ENCODE peak calls at places on chromosomes 6 and 20, in six cellular contexts. H is GM06990, N is heart left ventricle, B is thoracic aorta, R is NCI-H526, I is kidney tubule cell. A is an unnamed sample.

GRCh38 chr20:1299522-1299921 is 29.4 kb downstream of the SDCBP2 start:
- DNase-seq in B (no peak), H (no peak), N (no peak), I (peak; percentile 38), R (peak; percentile 38), A (no peak)

GRCh38 chr20:41119593-41120561 is 17.5 kb upstream of the PLCG1 start:
- DNase-seq in B (no peak), H (no peak), N (no peak), R (no peak), I (no peak), A (no peak)

GRCh38 chr20:24163501-24163900 is 174.9 kb upstream of the GGTLC1 start:
- DNase-seq in H (no peak), I (no peak), B (no peak), R (no peak), N (no peak), A (no peak)

GRCh38 chr6:35524380-35525020 is 11.8 kb upstream of the TULP1 start:
- DNase-seq in H (no peak), R (no peak), I (no peak), N (no peak), B (no peak), A (no peak)

GRCh38 chr20:5400164-5400762 is 83.5 kb upstream of the PROKR2 start:
- DNase-seq in I (peak; percentile 6), N (no peak), H (no peak), R (no peak), B (no peak), A (no peak)

GRCh38 chr20:31632503-31633338 is 5.0 kb upstream of the COX4I2 start:
- DNase-seq in R (no peak), N (no peak), H (no peak), I (no peak), B (no peak), A (no peak)

GRCh38 chr6:106098383-106099234 is 12.5 kb downstream of the PRDM1 start:
- DNase-seq in H (no peak), B (no peak), N (no peak), I (no peak), R (peak; percentile 42), A (no peak)

GRCh38 chr6:30678964-30679726 is 6.3 kb upstream of the DHX16 start:
- DNase-seq in H (peak; percentile 91), N (peak; percentile 95), R (peak; percentile 86), I (peak; percentile 84), B (no peak), A (peak; percentile 86)

GRCh38 chr20:13141541-13141940 is 79.5 kb upstream of the ISM1 start:
- DNase-seq in H (no peak), N (no peak), I (peak; percentile 37), R (no peak), B (no peak), A (no peak)

GRCh38 chr6:3500262-3501001 is 43.6 kb upstream of the SLC22A23 start:
- DNase-seq in N (no peak), R (no peak), B (no peak), I (peak; percentile 9), H (no peak), A (no peak)

GRCh38 chr6:13290335-13290734 is 38.0 kb downstream of the TBC1D7 start:
- DNase-seq in N (no peak), B (no peak), I (no peak), R (no peak), H (no peak), A (no peak)

GRCh38 chr6:17905611-17906592 is 81.5 kb downstream of the KIF13A start:
- DNase-seq in B (no peak), R (no peak), N (no peak), I (peak; percentile 69), H (no peak), A (no peak)

GRCh38 chr6:13614126-13614925 is 809 bp upstream of the NOL7 start:
- DNase-seq in N (peak; percentile 75), H (no peak), B (peak; percentile 11), R (peak; percentile 78), I (peak; percentile 57), A (no peak)

GRCh38 chr20:46959081-46959692 is 64.5 kb downstream of the EYA2 start:
- DNase-seq in I (peak; percentile 81), H (no peak), N (no peak), B (no peak), R (no peak), A (no peak)

GRCh38 chr6:155026366-155027045 is 31.4 kb downstream of the TIAM2 start:
- DNase-seq in H (no peak), N (peak; percentile 71), I (peak; percentile 93), B (peak; percentile 40), R (no peak), A (no peak)

GRCh38 chr20:46850416-46850815 is 44.2 kb upstream of the EYA2 start:
- DNase-seq in R (no peak), B (no peak), N (no peak), H (no peak), I (no peak), A (no peak)

GRCh38 chr6:54291146-54291545 is 17.1 kb upstream of the TINAG start:
- DNase-seq in I (peak; percentile 84), B (no peak), N (no peak), H (no peak), R (no peak), A (no peak)

GRCh38 chr6:92110390-92110789 is 1309.0 kb downstream of the EPHA7 start:
- DNase-seq in H (no peak), R (peak; percentile 28), B (no peak), I (peak; percentile 14), N (no peak), A (no peak)

GRCh38 chr6:44935693-44936300 is 392.3 kb upstream of the RUNX2 start:
- DNase-seq in R (no peak), B (no peak), H (no peak), I (no peak), N (no peak), A (no peak)

GRCh38 chr6:25962368-25963127 is at the start of gene TRIM38:
- DNase-seq in H (peak; percentile 73), R (no peak), I (peak; percentile 88), B (peak; percentile 66), N (no peak), A (no peak)

GRCh38 chr6:156599977-156600647 is 177.1 kb upstream of the ARID1B start:
- DNase-seq in B (no peak), I (no peak), N (no peak), R (no peak), H (no peak), A (no peak)

GRCh38 chr6:83707829-83708545 is 914 bp downstream of the SNAP91 start:
- DNase-seq in N (no peak), R (peak; percentile 75), I (no peak), H (peak; percentile 6), B (no peak), A (peak; percentile 58)

GRCh38 chr6:142155895-142156757 is 9.1 kb downstream of the VTA1 start:
- DNase-seq in I (peak; percentile 34), R (peak; percentile 86), N (no peak), B (no peak), H (no peak), A (no peak)

GRCh38 chr20:19073584-19074198 is 138.8 kb upstream of the SLC24A3 start:
- DNase-seq in N (no peak), I (no peak), B (no peak), R (peak; percentile 43), H (peak; percentile 13), A (no peak)